ENCODE peak calls at places on chromosomes 5 and 9, in six cellular contexts. Z is H1; W is sciatic nerve; F is GM19239; S is stimulated activated CD4-positive, alpha-beta T cell treated with anti-CD3 and anti-CD28 coated beads, Interleukin-12 subunit alpha, Interleukin-12 subunit beta, amount 100 ng/mL, for 24 hours; R is aorta. D is an unnamed sample.

GRCh38 chr5:178113841-178114324 is 551 bp downstream of the N4BP3 start:
- DNase-seq in Z (no peak), W (no peak), F (no peak), S (no peak), R (no peak), D (no peak)

GRCh38 chr5:15446552-15446951 is 53.4 kb upstream of the FBXL7 start:
- DNase-seq in Z (no peak), W (no peak), F (no peak), S (no peak), R (no peak), D (no peak)

GRCh38 chr5:22504411-22504810 is 348.7 kb downstream of the CDH12 start:
- DNase-seq in Z (no peak), W (no peak), F (no peak), S (no peak), R (no peak), D (no peak)

GRCh38 chr5:38339446-38339845 is 81.1 kb downstream of the EGFLAM start:
- DNase-seq in Z (no peak), W (no peak), F (no peak), S (no peak), R (no peak), D (no peak)

GRCh38 chr5:9776525-9776924 is 146.4 kb upstream of the TAS2R1 start:
- DNase-seq in Z (no peak), W (no peak), F (no peak), S (no peak), R (no peak), D (no peak)

GRCh38 chr5:138149530-138149929 is 10.3 kb upstream of the NME5 start:
- DNase-seq in Z (no peak), W (no peak), F (no peak), S (no peak), R (no peak), D (no peak)

GRCh38 chr5:62284946-62285891 is 20.8 kb upstream of the KIF2A start:
- DNase-seq in Z (no peak), W (no peak), F (no peak), S (peak), R (no peak), D (no peak)

GRCh38 chr5:102289251-102289899 is 6.7 kb downstream of the SLCO4C1 start:
- DNase-seq in Z (no peak), W (no peak), F (no peak), S (no peak), R (no peak), D (no peak)

GRCh38 chr9:131731237-131731995 is 8.5 kb downstream of the RAPGEF1 start:
- DNase-seq in Z (no peak), W (no peak), F (no peak), S (no peak), R (no peak), D (peak)

GRCh38 chr9:130330202-130330601 is 64.6 kb downstream of the HMCN2 start:
- DNase-seq in Z (no peak), W (no peak), F (no peak), S (no peak), R (no peak), D (no peak)

GRCh38 chr9:750264-750967 is 91.1 kb upstream of the DMRT1 start:
- DNase-seq in Z (no peak), W (no peak), F (no peak), S (no peak), R (no peak), D (no peak)

GRCh38 chr5:69531010-69531785 is 28.8 kb upstream of the GTF2H2C start:
- DNase-seq in Z (no peak), W (no peak), F (no peak), S (no peak), R (no peak), D (no peak)

GRCh38 chr5:89303033-89303480 is 420.1 kb upstream of the MEF2C start:
- DNase-seq in Z (no peak), W (no peak), F (no peak), S (no peak), R (no peak), D (no peak)

GRCh38 chr9:110619831-110620230 is 40.3 kb upstream of the SVEP1 start:
- DNase-seq in Z (no peak), W (no peak), F (no peak), S (no peak), R (no peak), D (no peak)

GRCh38 chr9:137381501-137382443 is 41.2 kb downstream of the EXD3 start:
- DNase-seq in Z (no peak), W (peak), F (no peak), S (no peak), R (peak), D (no peak)

GRCh38 chr5:115402822-115403577 is 106.5 kb upstream of the CCDC112 start:
- DNase-seq in Z (no peak), W (no peak), F (no peak), S (no peak), R (no peak), D (no peak)

GRCh38 chr5:108003178-108003577 is 332.4 kb upstream of the EFNA5 start:
- DNase-seq in Z (no peak), W (no peak), F (no peak), S (no peak), R (no peak), D (peak)

GRCh38 chr9:1354066-1354465 is 303.9 kb downstream of the DMRT2 start:
- DNase-seq in Z (no peak), W (no peak), F (no peak), S (no peak), R (no peak), D (no peak)

GRCh38 chr9:76086521-76086920 is 196.0 kb downstream of the PCSK5 start:
- DNase-seq in Z (no peak), W (no peak), F (no peak), S (no peak), R (no peak), D (no peak)

GRCh38 chr5:139644001-139644456 is 4.1 kb upstream of the CXXC5 start:
- DNase-seq in Z (no peak), W (peak), F (no peak), S (no peak), R (peak), D (no peak)

GRCh38 chr5:40385544-40385943 is 294.2 kb upstream of the PTGER4 start:
- DNase-seq in Z (peak), W (no peak), F (no peak), S (no peak), R (no peak), D (no peak)

GRCh38 chr9:7980691-7981289 is 181.2 kb upstream of the DMAC1 start:
- DNase-seq in Z (no peak), W (no peak), F (no peak), S (no peak), R (no peak), D (no peak)

GRCh38 chr5:172123269-172123692 is 64.7 kb downstream of the STK10 start:
- DNase-seq in Z (no peak), W (peak), F (no peak), S (no peak), R (peak), D (no peak)

GRCh38 chr5:136309932-136310598 is 55.3 kb downstream of the TRPC7 start:
- DNase-seq in Z (no peak), W (no peak), F (peak), S (no peak), R (no peak), D (no peak)

GRCh38 chr5:109412981-109413402 is 3.2 kb upstream of the PJA2 start:
- DNase-seq in Z (no peak), W (no peak), F (no peak), S (no peak), R (no peak), D (no peak)

GRCh38 chr5:133319244-133319643 is 267.4 kb downstream of the HSPA4 start:
- DNase-seq in Z (no peak), W (no peak), F (no peak), S (no peak), R (no peak), D (no peak)

GRCh38 chr9:5714501-5715401 is 85.8 kb downstream of the RIC1 start:
- DNase-seq in Z (no peak), W (no peak), F (no peak), S (no peak), R (no peak), D (no peak)

D was measured in immature natural killer cell.